ENCODE peak calls at places on chromosome 19, in four cellular contexts. One of them, this sample, is unnamed.

GRCh38 chr19:17340871-17341357 is 3.6 kb downstream of the GTPBP3 start:
- DNase-seq in SK-N-SH: no peak
- DNase-seq in A549: no peak
- DNase-seq in HepG2: peak; percentile 81
- DNase-seq in this sample: no peak

GRCh38 chr19:778910-779653 is 18.2 kb upstream of the PTBP1 start:
- DNase-seq in SK-N-SH: no peak
- DNase-seq in A549: peak; percentile 92
- DNase-seq in HepG2: peak; percentile 81
- DNase-seq in this sample: no peak

GRCh38 chr19:7908742-7909461 is 5.2 kb downstream of the MAP2K7 start:
- DNase-seq in SK-N-SH: no peak
- DNase-seq in A549: no peak
- DNase-seq in HepG2: no peak
- DNase-seq in this sample: no peak

GRCh38 chr19:4597975-4598671 is 38.6 kb upstream of the SEMA6B start:
- DNase-seq in SK-N-SH: peak; percentile 86
- DNase-seq in A549: peak; percentile 70
- DNase-seq in HepG2: no peak
- DNase-seq in this sample: no peak

GRCh38 chr19:7550987-7551761 is 15.7 kb downstream of the PNPLA6 start:
- DNase-seq in SK-N-SH: peak; percentile 98
- DNase-seq in A549: peak; percentile 62
- DNase-seq in HepG2: no peak
- DNase-seq in this sample: no peak

GRCh38 chr19:45146251-45146650 is 14.5 kb downstream of the NKPD1 start:
- DNase-seq in SK-N-SH: no peak
- DNase-seq in A549: no peak
- DNase-seq in HepG2: no peak
- DNase-seq in this sample: no peak

GRCh38 chr19:30097746-30098280 is 155.8 kb downstream of the URI1 start:
- DNase-seq in SK-N-SH: no peak
- DNase-seq in A549: no peak
- DNase-seq in HepG2: no peak
- DNase-seq in this sample: no peak

GRCh38 chr19:34963531-34964406 is at the start of gene ZNF792:
- DNase-seq in SK-N-SH: peak; percentile 91
- DNase-seq in A549: peak; percentile 59
- DNase-seq in HepG2: peak; percentile 56
- DNase-seq in this sample: no peak

GRCh38 chr19:5973867-5974635 is 3.9 kb downstream of the RANBP3 start:
- DNase-seq in SK-N-SH: no peak
- DNase-seq in A549: no peak
- DNase-seq in HepG2: no peak
- DNase-seq in this sample: no peak

DNA sequence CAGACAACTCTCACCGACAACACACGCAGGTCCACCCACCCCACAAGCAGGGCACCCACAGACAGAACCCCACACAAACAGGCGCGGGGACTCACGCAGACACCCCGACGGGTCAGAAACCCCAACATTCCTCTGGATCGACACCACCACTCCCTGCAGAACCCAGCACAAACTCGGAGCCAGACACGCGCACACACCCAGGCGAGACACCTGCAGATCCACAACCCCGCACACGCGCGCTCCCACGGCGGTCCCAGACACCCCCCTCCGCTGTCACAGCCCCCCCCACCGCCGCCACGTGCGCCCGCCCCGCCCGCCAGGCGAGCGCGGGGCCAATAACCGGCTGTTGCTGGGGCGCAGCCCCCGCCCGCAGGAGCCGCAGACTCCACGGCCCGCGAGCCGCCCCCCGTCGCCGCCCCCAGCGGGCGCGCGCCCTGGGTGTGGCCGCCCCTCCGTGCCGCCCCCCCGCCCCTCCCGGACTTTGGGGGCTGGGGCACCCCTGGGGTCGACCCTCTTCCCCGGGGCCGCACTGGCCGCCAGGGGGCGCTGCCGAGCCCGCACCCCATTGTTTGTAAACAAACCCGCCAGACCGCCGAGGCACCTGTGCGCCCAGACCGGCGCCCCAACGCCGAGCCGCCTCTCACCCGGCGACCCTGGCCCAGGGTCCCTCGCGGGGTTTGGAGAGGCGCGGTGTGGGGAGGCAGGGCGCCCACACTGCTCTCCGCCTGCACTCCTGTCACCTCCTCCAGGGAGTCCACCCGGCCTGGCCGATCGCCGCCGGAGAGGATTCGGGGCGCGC is 678 bp downstream of the BBC3 start:
- DNase-seq in SK-N-SH: peak; percentile 86
- DNase-seq in A549: peak; percentile 59
- DNase-seq in HepG2: peak; percentile 32
- DNase-seq in this sample: no peak
- TF ChIP-seq PBX3 in SK-N-SH: no peak
- TF ChIP-seq PBX3 in A549: no peak
- TF ChIP-seq PBX3 in HepG2: no peak
- TF ChIP-seq PBX3 in this sample: no peak

GRCh38 chr19:2561221-2561620 is 85.3 kb downstream of the GADD45B start:
- DNase-seq in SK-N-SH: no peak
- DNase-seq in A549: no peak
- DNase-seq in HepG2: no peak
- DNase-seq in this sample: no peak
- TF ChIP-seq PBX3 in SK-N-SH: no peak
- TF ChIP-seq PBX3 in A549: no peak
- TF ChIP-seq PBX3 in HepG2: no peak
- TF ChIP-seq PBX3 in this sample: no peak

GRCh38 chr19:47445937-47446402 is 25.7 kb downstream of the SLC8A2 start:
- DNase-seq in SK-N-SH: peak; percentile 89
- DNase-seq in A549: peak; percentile 59
- DNase-seq in HepG2: no peak
- DNase-seq in this sample: no peak

GRCh38 chr19:47443331-47443730 is 24.0 kb upstream of the MEIS3 start:
- DNase-seq in SK-N-SH: no peak
- DNase-seq in A549: no peak
- DNase-seq in HepG2: no peak
- DNase-seq in this sample: no peak

GRCh38 chr19:47446534-47447469 is 24.9 kb downstream of the SLC8A2 start:
- DNase-seq in SK-N-SH: peak; percentile 90
- DNase-seq in A549: peak; percentile 94
- DNase-seq in HepG2: no peak
- DNase-seq in this sample: no peak

GRCh38 chr19:47445527-47445926 is 26.2 kb downstream of the SLC8A2 start:
- DNase-seq in SK-N-SH: no peak
- DNase-seq in A549: no peak
- DNase-seq in HepG2: no peak
- DNase-seq in this sample: no peak

DNA sequence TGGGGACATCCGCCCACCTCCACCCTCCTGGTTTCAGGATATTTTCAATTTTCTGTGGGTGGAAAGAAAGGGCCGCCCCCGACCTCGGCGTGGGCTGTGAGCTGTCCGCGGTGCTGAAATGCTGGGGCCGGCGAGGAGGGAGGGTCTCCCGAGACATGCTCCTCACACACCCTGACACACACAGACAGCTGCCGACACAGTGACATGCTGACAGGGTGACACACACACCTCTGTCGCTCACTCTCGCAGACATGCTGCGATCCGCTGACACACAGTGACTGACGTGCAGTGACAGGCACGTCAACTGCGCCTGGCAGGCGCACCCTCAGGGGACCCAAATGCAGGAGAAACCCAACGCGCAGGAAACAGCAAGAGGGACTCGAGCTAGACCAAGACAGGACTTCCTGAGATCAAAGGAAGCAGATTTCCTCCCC is 25.1 kb upstream of the MEIS3 start:
- DNase-seq in SK-N-SH: no peak
- DNase-seq in A549: no peak
- DNase-seq in HepG2: no peak
- DNase-seq in this sample: no peak
- TF ChIP-seq PBX3 in SK-N-SH: no peak
- TF ChIP-seq PBX3 in A549: no peak
- TF ChIP-seq PBX3 in HepG2: no peak
- TF ChIP-seq PBX3 in this sample: peak; percentile 60

DNA sequence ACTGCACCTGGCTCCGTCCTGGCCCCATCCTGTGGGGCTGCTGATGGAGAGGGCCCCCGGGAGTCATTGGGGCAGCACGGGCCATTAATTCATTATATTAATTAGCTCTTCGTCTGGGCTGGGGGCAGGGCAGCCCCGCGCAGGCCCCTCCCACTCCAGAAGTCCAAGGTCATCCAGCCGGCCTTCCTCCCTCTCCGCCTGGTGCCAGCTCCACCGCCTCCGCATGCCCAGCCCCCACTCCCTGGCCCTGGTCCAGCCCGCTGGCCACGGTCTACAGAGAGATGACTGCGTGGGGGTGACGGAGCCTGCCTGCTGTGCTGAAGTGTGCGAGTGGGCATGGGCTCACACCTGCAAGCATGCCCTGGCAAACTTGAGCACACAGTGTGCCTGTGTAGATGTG is 8.8 kb downstream of the IGLON5 start:
- DNase-seq in SK-N-SH: peak; percentile 87
- DNase-seq in A549: no peak
- DNase-seq in HepG2: no peak
- DNase-seq in this sample: no peak
- TF ChIP-seq PBX3 in SK-N-SH: no peak
- TF ChIP-seq PBX3 in A549: no peak
- TF ChIP-seq PBX3 in HepG2: no peak
- TF ChIP-seq PBX3 in this sample: no peak

GRCh38 chr19:13744179-13744578 is 20.1 kb upstream of the MRI1 start:
- DNase-seq in SK-N-SH: no peak
- DNase-seq in A549: no peak
- DNase-seq in HepG2: no peak
- DNase-seq in this sample: no peak

GRCh38 chr19:13747098-13747453 is 17.2 kb upstream of the MRI1 start:
- DNase-seq in SK-N-SH: no peak
- DNase-seq in A549: no peak
- DNase-seq in HepG2: no peak
- DNase-seq in this sample: no peak

GRCh38 chr19:13751436-13751835 is 12.9 kb upstream of the MRI1 start:
- DNase-seq in SK-N-SH: no peak
- DNase-seq in A549: no peak
- DNase-seq in HepG2: no peak
- DNase-seq in this sample: no peak

GRCh38 chr19:13742756-13743155 is 21.6 kb upstream of the MRI1 start:
- DNase-seq in SK-N-SH: no peak
- DNase-seq in A549: no peak
- DNase-seq in HepG2: no peak
- DNase-seq in this sample: no peak

GRCh38 chr19:13748169-13748884 is 16.0 kb upstream of the MRI1 start:
- DNase-seq in SK-N-SH: peak; percentile 37
- DNase-seq in A549: peak; percentile 44
- DNase-seq in HepG2: no peak
- DNase-seq in this sample: no peak
- TF ChIP-seq PBX3 in SK-N-SH: no peak
- TF ChIP-seq PBX3 in A549: no peak
- TF ChIP-seq PBX3 in HepG2: no peak
- TF ChIP-seq PBX3 in this sample: no peak

GRCh38 chr19:49200238-49200862 is 42.8 kb downstream of the TRPM4 start:
- DNase-seq in SK-N-SH: peak; percentile 77
- DNase-seq in A549: peak; percentile 58
- DNase-seq in HepG2: no peak
- DNase-seq in this sample: no peak
- TF ChIP-seq PBX3 in SK-N-SH: no peak
- TF ChIP-seq PBX3 in A549: no peak
- TF ChIP-seq PBX3 in HepG2: no peak
- TF ChIP-seq PBX3 in this sample: no peak

This sample was measured in GM12878.